ENCODE peak calls at places on chromosomes 12 and 14, in seven cellular contexts. One of them, this sample, is unnamed.

GRCh38 chr12:6951551-6952120 is 480 bp downstream of the PTPN6 start:
- DNase-seq in activated CD4-positive, CD25-positive, alpha-beta regulatory T cell treated with anti-CD3 and anti-CD28 coated beads, Interleukin-2, amount 50 U/mL, for 16 hours: no peak
- DNase-seq in T-helper 1 cell: no peak
- DNase-seq in sigmoid colon: peak
- DNase-seq in GM13977: no peak
- DNase-seq in stimulated activated CD8-positive, alpha-beta memory T cell treated with anti-CD3 and anti-CD28 coated beads, Interleukin-15, amount 100 ng/mL, for 4 hours: no peak
- DNase-seq in HFF-Myc: no peak
- DNase-seq in this sample: no peak

GRCh38 chr14:100076630-100077029 is 11.4 kb downstream of the EVL start:
- DNase-seq in HFF-Myc: peak
- DNase-seq in GM13977: no peak
- DNase-seq in stimulated activated CD8-positive, alpha-beta memory T cell treated with anti-CD3 and anti-CD28 coated beads, Interleukin-15, amount 100 ng/mL, for 4 hours: no peak
- DNase-seq in sigmoid colon: peak
- DNase-seq in activated CD4-positive, CD25-positive, alpha-beta regulatory T cell treated with anti-CD3 and anti-CD28 coated beads, Interleukin-2, amount 50 U/mL, for 16 hours: no peak
- DNase-seq in T-helper 1 cell: no peak
- DNase-seq in this sample: peak

GRCh38 chr14:66698503-66698902 is 190.6 kb downstream of the GPHN start:
- DNase-seq in T-helper 1 cell: no peak
- DNase-seq in HFF-Myc: no peak
- DNase-seq in activated CD4-positive, CD25-positive, alpha-beta regulatory T cell treated with anti-CD3 and anti-CD28 coated beads, Interleukin-2, amount 50 U/mL, for 16 hours: no peak
- DNase-seq in sigmoid colon: no peak
- DNase-seq in GM13977: no peak
- DNase-seq in stimulated activated CD8-positive, alpha-beta memory T cell treated with anti-CD3 and anti-CD28 coated beads, Interleukin-15, amount 100 ng/mL, for 4 hours: no peak
- DNase-seq in this sample: no peak

GRCh38 chr12:64798165-64798564 is 26.3 kb upstream of the TBC1D30 start:
- DNase-seq in GM13977: no peak
- DNase-seq in HFF-Myc: no peak
- DNase-seq in T-helper 1 cell: no peak
- DNase-seq in stimulated activated CD8-positive, alpha-beta memory T cell treated with anti-CD3 and anti-CD28 coated beads, Interleukin-15, amount 100 ng/mL, for 4 hours: no peak
- DNase-seq in sigmoid colon: no peak
- DNase-seq in activated CD4-positive, CD25-positive, alpha-beta regulatory T cell treated with anti-CD3 and anti-CD28 coated beads, Interleukin-2, amount 50 U/mL, for 16 hours: no peak
- DNase-seq in this sample: no peak

GRCh38 chr12:8950287-8950574 is 786 bp upstream of the M6PR start:
- DNase-seq in HFF-Myc: no peak
- DNase-seq in stimulated activated CD8-positive, alpha-beta memory T cell treated with anti-CD3 and anti-CD28 coated beads, Interleukin-15, amount 100 ng/mL, for 4 hours: no peak
- DNase-seq in T-helper 1 cell: no peak
- DNase-seq in sigmoid colon: no peak
- DNase-seq in GM13977: no peak
- DNase-seq in activated CD4-positive, CD25-positive, alpha-beta regulatory T cell treated with anti-CD3 and anti-CD28 coated beads, Interleukin-2, amount 50 U/mL, for 16 hours: no peak
- DNase-seq in this sample: no peak

GRCh38 chr14:75238728-75239455 is 39.7 kb upstream of the FOS start:
- DNase-seq in activated CD4-positive, CD25-positive, alpha-beta regulatory T cell treated with anti-CD3 and anti-CD28 coated beads, Interleukin-2, amount 50 U/mL, for 16 hours: no peak
- DNase-seq in stimulated activated CD8-positive, alpha-beta memory T cell treated with anti-CD3 and anti-CD28 coated beads, Interleukin-15, amount 100 ng/mL, for 4 hours: no peak
- DNase-seq in sigmoid colon: no peak
- DNase-seq in HFF-Myc: no peak
- DNase-seq in GM13977: no peak
- DNase-seq in T-helper 1 cell: no peak
- DNase-seq in this sample: no peak

GRCh38 chr14:67357583-67358354 is 1.8 kb downstream of the ATP6V1D start:
- DNase-seq in sigmoid colon: no peak
- DNase-seq in activated CD4-positive, CD25-positive, alpha-beta regulatory T cell treated with anti-CD3 and anti-CD28 coated beads, Interleukin-2, amount 50 U/mL, for 16 hours: no peak
- DNase-seq in HFF-Myc: no peak
- DNase-seq in stimulated activated CD8-positive, alpha-beta memory T cell treated with anti-CD3 and anti-CD28 coated beads, Interleukin-15, amount 100 ng/mL, for 4 hours: no peak
- DNase-seq in GM13977: no peak
- DNase-seq in T-helper 1 cell: no peak
- DNase-seq in this sample: no peak

GRCh38 chr12:4320287-4320858 is 640 bp upstream of the TIGAR start:
- DNase-seq in GM13977: no peak
- DNase-seq in HFF-Myc: no peak
- DNase-seq in sigmoid colon: no peak
- DNase-seq in activated CD4-positive, CD25-positive, alpha-beta regulatory T cell treated with anti-CD3 and anti-CD28 coated beads, Interleukin-2, amount 50 U/mL, for 16 hours: no peak
- DNase-seq in stimulated activated CD8-positive, alpha-beta memory T cell treated with anti-CD3 and anti-CD28 coated beads, Interleukin-15, amount 100 ng/mL, for 4 hours: no peak
- DNase-seq in T-helper 1 cell: no peak
- DNase-seq in this sample: no peak

GRCh38 chr14:99758121-99758871 is 34.9 kb upstream of the EML1 start:
- DNase-seq in GM13977: no peak
- DNase-seq in T-helper 1 cell: no peak
- DNase-seq in HFF-Myc: peak
- DNase-seq in stimulated activated CD8-positive, alpha-beta memory T cell treated with anti-CD3 and anti-CD28 coated beads, Interleukin-15, amount 100 ng/mL, for 4 hours: no peak
- DNase-seq in sigmoid colon: peak
- DNase-seq in activated CD4-positive, CD25-positive, alpha-beta regulatory T cell treated with anti-CD3 and anti-CD28 coated beads, Interleukin-2, amount 50 U/mL, for 16 hours: no peak
- DNase-seq in this sample: peak

This sample was measured in GM04504.